ENCODE peak calls at places on chromosomes 12 and 14, in nine cellular contexts. C, F, G, A, P, E, Q, V and T are unnamed samples.

GRCh38 chr14:80202888-80203562 is 8.3 kb downstream of the DIO2 start:
- DNase-seq in C (no peak), F (peak), G (no peak), A (no peak), P (no peak), E (no peak), Q (peak), V (peak), T (no peak)

GRCh38 chr12:1592444-1593231 is 1.7 kb downstream of the FBXL14 start:
- DNase-seq in C (peak), F (no peak), G (peak), A (peak), P (peak), E (peak), Q (peak), V (no peak), T (no peak)

GRCh38 chr14:88270781-88271180 is 52.3 kb downstream of the KCNK10 start:
- DNase-seq in C (no peak), F (no peak), G (peak), A (no peak), P (no peak), E (peak), Q (no peak), V (peak), T (no peak)

GRCh38 chr12:69834147-69834546 is 9.1 kb downstream of the MYRFL start:
- DNase-seq in C (no peak), F (no peak), G (no peak), A (no peak), P (no peak), E (no peak), Q (no peak), V (no peak), T (no peak)

GRCh38 chr14:72535485-72535884 is 358.4 kb downstream of the DPF3 start:
- DNase-seq in C (no peak), F (no peak), G (no peak), A (no peak), P (no peak), E (no peak), Q (no peak), V (no peak), T (no peak)

GRCh38 chr12:57613427-57614109 is 2.3 kb downstream of the ARHGEF25 start:
- DNase-seq in C (no peak), F (no peak), G (no peak), A (no peak), P (no peak), E (no peak), Q (no peak), V (no peak), T (no peak)

GRCh38 chr14:52307376-52307775 is 6.7 kb upstream of the PTGER2 start:
- DNase-seq in C (no peak), F (no peak), G (no peak), A (no peak), P (no peak), E (no peak), Q (no peak), V (no peak), T (no peak)

GRCh38 chr14:53929871-53930685 is 26.5 kb downstream of the BMP4 start:
- DNase-seq in C (no peak), F (peak), G (no peak), A (no peak), P (no peak), E (no peak), Q (no peak), V (no peak), T (no peak)

GRCh38 chr12:6965026-6965661 is 5.3 kb downstream of the PHB2 start:
- DNase-seq in C (peak), F (peak), G (peak), A (peak), P (peak), E (no peak), Q (peak), V (peak), T (peak)

GRCh38 chr12:110863161-110863560 is 16.4 kb downstream of the CCDC63 start:
- DNase-seq in C (no peak), F (no peak), G (no peak), A (no peak), P (no peak), E (no peak), Q (no peak), V (no peak), T (no peak)

GRCh38 chr14:99666533-99666932 is 17.6 kb upstream of the CYP46A1 start:
- DNase-seq in C (no peak), F (no peak), G (no peak), A (no peak), P (no peak), E (no peak), Q (no peak), V (no peak), T (no peak)

GRCh38 chr12:123444396-123445026 is 8.0 kb upstream of the RILPL2 start:
- DNase-seq in C (peak), F (peak), G (no peak), A (no peak), P (peak), E (no peak), Q (peak), V (no peak), T (peak)

GRCh38 chr14:63644741-63645140 is 3.1 kb upstream of the WDR89 start:
- DNase-seq in C (no peak), F (no peak), G (no peak), A (no peak), P (no peak), E (no peak), Q (no peak), V (no peak), T (no peak)

GRCh38 chr14:85050180-85050579 is 479.8 kb upstream of the FLRT2 start:
- DNase-seq in C (no peak), F (no peak), G (no peak), A (no peak), P (no peak), E (no peak), Q (no peak), V (no peak), T (no peak)

GRCh38 chr14:54600685-54601084 is 33.8 kb downstream of the SAMD4A start:
- DNase-seq in C (no peak), F (no peak), G (no peak), A (no peak), P (no peak), E (no peak), Q (peak), V (no peak), T (peak)

GRCh38 chr12:47775100-47775911 is 2.3 kb downstream of the SLC48A1 start:
- DNase-seq in C (no peak), F (peak), G (no peak), A (no peak), P (no peak), E (no peak), Q (peak), V (no peak), T (peak)

GRCh38 chr12:15670756-15671155 is 118.4 kb downstream of the EPS8 start:
- DNase-seq in C (no peak), F (no peak), G (no peak), A (no peak), P (no peak), E (no peak), Q (no peak), V (no peak), T (no peak)

GRCh38 chr14:96362071-96362964 is 823 bp downstream of the ATG2B start:
- DNase-seq in C (peak), F (peak), G (no peak), A (peak), P (no peak), E (no peak), Q (peak), V (peak), T (peak)

GRCh38 chr12:29160230-29160629 is 11.2 kb downstream of the FAR2 start:
- DNase-seq in C (no peak), F (no peak), G (no peak), A (no peak), P (no peak), E (no peak), Q (no peak), V (no peak), T (no peak)

GRCh38 chr12:117042171-117042809 is 56.9 kb downstream of the TESC start:
- DNase-seq in C (no peak), F (peak), G (peak), A (no peak), P (no peak), E (no peak), Q (peak), V (peak), T (peak)

GRCh38 chr14:100708349-100709217 is 18.1 kb upstream of the DLK1 start:
- DNase-seq in C (no peak), F (no peak), G (peak), A (peak), P (peak), E (no peak), Q (no peak), V (peak), T (peak)

GRCh38 chr12:48961331-48961730 is 4.0 kb upstream of the ARF3 start:
- DNase-seq in C (no peak), F (no peak), G (no peak), A (no peak), P (no peak), E (no peak), Q (no peak), V (no peak), T (no peak)

GRCh38 chr14:35045798-35046047 is 349 bp upstream of the FAM177A1 start:
- DNase-seq in C (no peak), F (peak), G (no peak), A (no peak), P (no peak), E (no peak), Q (no peak), V (no peak), T (no peak)

DNA sequence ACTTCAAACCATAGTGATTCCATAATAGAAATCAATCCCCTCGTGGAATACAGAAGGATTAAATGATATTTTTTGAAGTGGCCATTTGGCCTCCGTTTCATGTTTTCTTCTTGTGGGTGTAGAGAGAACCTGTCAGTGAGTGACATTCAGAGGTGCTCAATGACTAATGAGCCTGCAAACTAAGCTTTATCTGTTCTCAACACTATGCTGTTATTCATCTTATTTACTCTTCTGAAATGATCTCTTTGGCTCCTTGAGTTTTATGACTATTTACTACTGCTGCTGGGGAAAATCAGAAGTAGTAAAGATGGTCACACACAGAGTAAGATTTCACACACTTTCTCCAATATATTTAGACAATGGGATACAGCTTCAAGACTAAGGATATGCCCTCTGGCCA is 30.4 kb downstream of the ATP2B1 start:
- DNase-seq in C (no peak), F (no peak), G (no peak), A (no peak), P (no peak), E (no peak), Q (no peak), V (no peak), T (no peak)
- H3K4me3 ChIP-seq in C (no peak), F (no peak), G (no peak), A (no peak), P (no peak), E (no peak), Q (no peak), V (no peak), T (no peak)

GRCh38 chr12:124506145-124506831 is 61.1 kb downstream of the NCOR2 start:
- DNase-seq in C (peak), F (no peak), G (peak), A (peak), P (no peak), E (peak), Q (peak), V (peak), T (peak)
- H3K4me3 ChIP-seq in C (no peak), F (no peak), G (no peak), A (peak), P (no peak), E (peak), Q (no peak), V (no peak), T (no peak)

GRCh38 chr14:38206689-38207088 is 1.0 kb upstream of the SSTR1 start:
- DNase-seq in C (no peak), F (no peak), G (no peak), A (no peak), P (no peak), E (no peak), Q (no peak), V (no peak), T (no peak)

GRCh38 chr14:38209572-38210159 is 2.0 kb downstream of the SSTR1 start:
- DNase-seq in C (no peak), F (no peak), G (peak), A (no peak), P (no peak), E (peak), Q (no peak), V (peak), T (no peak)

GRCh38 chr14:38207342-38207741 is 362 bp upstream of the SSTR1 start:
- DNase-seq in C (no peak), F (no peak), G (no peak), A (no peak), P (no peak), E (no peak), Q (no peak), V (no peak), T (no peak)

GRCh38 chr14:38208825-38209562 is 1.3 kb downstream of the SSTR1 start:
- DNase-seq in C (peak), F (no peak), G (peak), A (peak), P (no peak), E (peak), Q (peak), V (peak), T (peak)

DNA sequence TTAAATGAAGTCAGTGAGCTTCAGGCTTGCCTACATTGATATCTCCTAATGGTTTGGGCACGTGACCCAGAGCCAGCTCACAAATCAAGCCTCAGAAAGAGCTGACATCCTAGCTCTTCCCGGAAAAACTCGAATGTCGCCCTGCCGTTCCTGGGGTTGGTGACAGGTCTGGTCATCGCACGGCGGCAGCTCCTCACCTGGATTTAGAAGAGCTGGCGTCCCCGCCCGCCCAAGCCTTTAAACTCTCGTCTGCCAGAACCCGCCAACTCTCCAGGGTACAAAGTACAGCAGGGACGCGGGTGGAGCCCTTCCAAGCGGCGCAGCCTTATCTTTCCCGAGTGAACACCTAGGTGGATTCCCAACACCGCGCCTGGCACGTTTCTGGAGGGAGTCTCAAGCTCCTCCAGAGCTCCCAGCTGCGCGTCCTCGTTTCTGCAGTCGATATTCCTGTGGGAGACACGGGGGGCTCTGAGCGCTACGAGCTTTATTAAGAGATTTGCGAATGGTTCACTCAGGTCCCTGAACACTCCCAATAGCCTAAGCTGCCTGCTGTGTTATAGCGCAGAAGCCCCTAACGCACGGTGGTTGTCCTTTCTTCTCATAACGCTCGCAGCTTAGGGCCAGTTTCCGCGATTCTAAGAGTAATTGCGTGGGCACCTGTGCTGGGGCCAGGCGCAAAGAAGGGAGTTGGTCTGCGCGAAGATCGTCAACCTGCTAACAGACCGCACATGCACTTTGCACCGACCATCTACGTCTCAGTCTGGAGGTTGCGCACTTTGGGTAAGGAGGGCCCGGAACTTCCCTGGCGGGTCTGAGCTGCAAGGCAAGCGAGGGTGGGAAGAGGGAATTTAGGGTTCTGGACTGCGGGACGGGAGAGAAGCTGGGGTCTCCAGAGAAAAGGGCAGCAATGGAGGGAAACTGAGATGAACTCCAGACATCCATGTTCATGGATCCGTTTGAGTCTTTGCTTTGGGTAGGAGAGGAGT is at the start of gene SSTR1:
- DNase-seq in C (no peak), F (no peak), G (peak), A (no peak), P (no peak), E (peak), Q (peak), V (peak), T (peak)
- H3K4me3 ChIP-seq in C (peak), F (no peak), G (peak), A (peak), P (peak), E (peak), Q (peak), V (peak), T (peak)

GRCh38 chr12:50017047-50017446 is 8.2 kb downstream of the RACGAP1 start:
- DNase-seq in C (peak), F (no peak), G (no peak), A (peak), P (peak), E (no peak), Q (peak), V (peak), T (peak)
- H3K4me3 ChIP-seq in C (peak), F (no peak), G (no peak), A (no peak), P (no peak), E (no peak), Q (no peak), V (no peak), T (peak)